ENCODE peak calls at places on chromosomes 6 and 20, in five cellular contexts. L, W, I, V and Y are unnamed samples.

GRCh38 chr6:135854799-135855198 is 3.3 kb downstream of the PDE7B start:
- DNase-seq in W (no peak), I (no peak), L (no peak), V (no peak), Y (no peak)

GRCh38 chr6:34928220-34928619 is 39.2 kb downstream of the ANKS1A start:
- DNase-seq in W (no peak), I (no peak), V (no peak), L (no peak), Y (no peak)

GRCh38 chr6:14559754-14560527 is 442.4 kb downstream of the CD83 start:
- DNase-seq in V (no peak), W (peak; percentile 91), I (no peak), L (no peak), Y (no peak)

GRCh38 chr6:84581494-84582259 is 182.7 kb downstream of the TBX18 start:
- DNase-seq in I (no peak), L (no peak), V (no peak), W (no peak), Y (peak; percentile 32)

GRCh38 chr6:4510906-4511625 is 265.1 kb upstream of the CDYL start:
- DNase-seq in W (no peak), L (no peak), I (no peak), V (no peak), Y (no peak)

GRCh38 chr6:1316482-1317220 is 4.8 kb downstream of the FOXQ1 start:
- DNase-seq in W (peak; percentile 52), I (no peak), L (peak; percentile 30), V (peak; percentile 77), Y (no peak)

GRCh38 chr6:170130771-170131241 is 160.1 kb downstream of the DLL1 start:
- DNase-seq in V (peak; percentile 43), I (no peak), L (no peak), W (no peak), Y (no peak)

GRCh38 chr6:168196385-168196860 is 117.4 kb upstream of the FRMD1 start:
- DNase-seq in L (no peak), W (peak; percentile 55), V (no peak), I (no peak), Y (no peak)

GRCh38 chr6:53032853-53033252 is 32.4 kb upstream of the FBXO9 start:
- DNase-seq in W (no peak), V (no peak), L (no peak), I (no peak), Y (no peak)

GRCh38 chr20:17565164-17565845 is 4.6 kb upstream of the DSTN start:
- DNase-seq in W (peak; percentile 40), V (no peak), L (no peak), I (no peak), Y (no peak)

GRCh38 chr20:57499676-57500075 is 25.3 kb downstream of the CTCFL start:
- DNase-seq in L (no peak), I (no peak), V (no peak), W (no peak), Y (no peak)

GRCh38 chr6:70124882-70125535 is 177.9 kb downstream of the COL9A1 start:
- DNase-seq in W (no peak), L (no peak), V (no peak), I (no peak), Y (no peak)

GRCh38 chr6:335146-335545 is 42.9 kb downstream of the DUSP22 start:
- DNase-seq in W (no peak), L (no peak), I (no peak), V (no peak), Y (no peak)

GRCh38 chr6:17393335-17394191 is at the start of gene CAP2:
- DNase-seq in V (peak; percentile 94), W (peak; percentile 42), I (peak; percentile 51), L (no peak), Y (no peak)

GRCh38 chr6:78487401-78487800 is 379.9 kb upstream of the IRAK1BP1 start:
- DNase-seq in W (no peak), V (no peak), L (no peak), I (no peak), Y (no peak)

GRCh38 chr20:23419995-23420901 is 1.0 kb downstream of the NAPB start:
- DNase-seq in I (peak; percentile 62), L (no peak), W (peak; percentile 46), V (no peak), Y (peak; percentile 57)

GRCh38 chr6:167000759-167001158 is 1.6 kb downstream of the CEP43 start:
- DNase-seq in W (no peak), I (no peak), L (no peak), V (no peak), Y (no peak)

GRCh38 chr6:160428818-160429744 is 80.9 kb downstream of the SLC22A3 start:
- DNase-seq in I (no peak), L (no peak), W (no peak), V (no peak), Y (no peak)

GRCh38 chr20:64006902-64007301 is 26.0 kb downstream of the PRPF6 start:
- DNase-seq in V (no peak), I (no peak), L (no peak), W (no peak), Y (no peak)

GRCh38 chr6:160379464-160379863 is 31.3 kb downstream of the SLC22A3 start:
- DNase-seq in I (no peak), V (no peak), L (no peak), W (no peak), Y (no peak)

GRCh38 chr20:42895062-42895461 is 294.6 kb downstream of the PTPRT start:
- DNase-seq in I (no peak), W (no peak), V (no peak), L (no peak), Y (no peak)

GRCh38 chr6:39951198-39951597 is 16.9 kb upstream of the MOCS1 start:
- DNase-seq in W (no peak), V (no peak), L (no peak), I (no peak), Y (no peak)

GRCh38 chr6:87731818-87732661 is 30.0 kb upstream of the AKIRIN2 start:
- DNase-seq in W (peak; percentile 96), I (peak; percentile 82), V (no peak), L (peak; percentile 71), Y (peak; percentile 60)

GRCh38 chr20:38804682-38805501 is 605 bp upstream of the PPP1R16B start:
- DNase-seq in L (peak; percentile 65), V (no peak), W (peak; percentile 68), I (no peak), Y (peak; percentile 86)

GRCh38 chr20:10259166-10259565 is 40.5 kb downstream of the SNAP25 start:
- DNase-seq in I (no peak), W (no peak), L (no peak), V (no peak), Y (no peak)

GRCh38 chr20:51457281-51457932 is 85.1 kb downstream of the NFATC2 start:
- DNase-seq in I (peak; percentile 76), W (peak; percentile 23), L (no peak), V (peak; percentile 78), Y (no peak)

GRCh38 chr6:101396552-101397173 is 3.2 kb downstream of the GRIK2 start:
- DNase-seq in L (no peak), W (peak; percentile 37), I (peak; percentile 57), V (peak; percentile 86), Y (no peak)

GRCh38 chr6:133899556-133899955 is 10.6 kb downstream of the TCF21 start:
- DNase-seq in L (no peak), W (no peak), V (no peak), I (no peak), Y (no peak)

GRCh38 chr6:322205-322930 is 30.1 kb downstream of the DUSP22 start:
- DNase-seq in L (no peak), I (no peak), W (no peak), V (no peak), Y (no peak)